ENCODE peak calls at places on chromosomes 6 and 20, in nine cellular contexts. F is GM04504; H is WTC11; L is stimulated activated CD8-positive, alpha-beta memory T cell treated with anti-CD3 and anti-CD28 coated beads, Interleukin-2, amount 100 ng/mL, for 48 hours; N is EL; V is A549; D is NCI-H1417; C is amniotic stem cell; G is AG04450. B is an unnamed sample.
A peak's percentile ranks its signal among the peaks of the same experiment; 100 is the strongest.

GRCh38 chr20:50574108-50574507 is 63.9 kb downstream of the PTPN1 start:
- DNase-seq in H (no peak), V (no peak), N (no peak), G (no peak), L (no peak), C (no peak), D (no peak), F (no peak), B (no peak)

GRCh38 chr6:127515794-127516675 is 3.1 kb downstream of the MTCL3 start:
- DNase-seq in L (peak; percentile 53), D (peak; percentile 93), G (no peak), N (peak; percentile 81), F (no peak), V (no peak), C (peak; percentile 26), H (peak; percentile 75), B (peak; percentile 85)

GRCh38 chr6:137237413-137238170 is 18.4 kb upstream of the IFNGR1 start:
- DNase-seq in D (no peak), N (peak; percentile 96), L (no peak), G (peak; percentile 59), V (peak; percentile 55), H (no peak), F (peak; percentile 25), C (peak; percentile 58), B (peak; percentile 4)

GRCh38 chr20:44133424-44133823 is 53.6 kb downstream of the JPH2 start:
- DNase-seq in D (peak; percentile 57), C (no peak), V (no peak), L (no peak), F (no peak), G (no peak), H (no peak), N (no peak), B (no peak)

GRCh38 chr20:44979090-44979621 is 12.8 kb downstream of the STK4 start:
- DNase-seq in L (peak; percentile 31), D (no peak), C (no peak), G (no peak), V (no peak), F (no peak), H (no peak), N (peak; percentile 42), B (no peak)

GRCh38 chr20:51500936-51501335 is 41.6 kb downstream of the NFATC2 start:
- DNase-seq in N (no peak), C (no peak), L (no peak), F (no peak), V (no peak), D (no peak), H (no peak), G (no peak), B (no peak)

GRCh38 chr20:11890331-11891080 is 27.2 kb upstream of the BTBD3 start:
- DNase-seq in C (peak; percentile 78), G (peak; percentile 78), V (peak; percentile 87), L (peak; percentile 33), H (peak; percentile 96), N (peak; percentile 94), D (peak; percentile 99), F (peak; percentile 76), B (peak; percentile 98)

GRCh38 chr6:131381694-131382093 is 191.3 kb upstream of the ARG1 start:
- DNase-seq in N (no peak), H (no peak), F (no peak), D (no peak), C (no peak), L (no peak), G (no peak), V (no peak), B (no peak)

GRCh38 chr6:106628658-106629102 is 618 bp downstream of the RTN4IP1 start:
- DNase-seq in G (no peak), H (no peak), C (no peak), L (no peak), V (no peak), N (peak; percentile 24), D (no peak), F (no peak), B (peak; percentile 43)

GRCh38 chr6:79710127-79710526 is 79.0 kb downstream of the SH3BGRL2 start:
- DNase-seq in G (no peak), N (no peak), C (no peak), F (no peak), L (no peak), H (no peak), D (no peak), V (no peak), B (peak; percentile 85)

GRCh38 chr6:141675957-141676356 is 456.8 kb upstream of the GJE1 start:
- DNase-seq in V (no peak), H (no peak), F (no peak), D (peak; percentile 56), G (no peak), L (no peak), N (peak; percentile 25), C (no peak), B (peak; percentile 27)

GRCh38 chr20:47843886-47844567 is 58.7 kb upstream of the SULF2 start:
- DNase-seq in H (no peak), N (no peak), D (no peak), C (no peak), G (no peak), V (no peak), L (no peak), F (no peak), B (no peak)

GRCh38 chr6:97207383-97207782 is 75.6 kb downstream of the MMS22L start:
- DNase-seq in L (no peak), C (no peak), G (no peak), V (no peak), N (no peak), H (no peak), D (no peak), F (no peak), B (no peak)

B was measured in DMS53.